ENCODE peak calls at places on chromosomes 1 and 21, in seven cellular contexts. X, R, T, A, W, P and H are unnamed samples.

GRCh38 chr1:3477241-3478109 is 23.0 kb downstream of the ARHGEF16 start:
- DNase-seq in W (no peak), X (no peak), A (no peak), T (no peak), R (no peak), P (no peak), H (no peak)

GRCh38 chr1:177256153-177256814 is 85.5 kb downstream of the BRINP2 start:
- DNase-seq in R (peak; percentile 94), W (peak; percentile 74), A (peak; percentile 71), P (peak; percentile 77), T (peak; percentile 57), X (peak; percentile 77), H (peak; percentile 81)

GRCh38 chr1:67346982-67347381 is 39.3 kb downstream of the IL12RB2 start:
- DNase-seq in T (no peak), P (no peak), X (no peak), A (no peak), W (no peak), R (no peak), H (no peak)

GRCh38 chr1:24635195-24635843 is 7.8 kb upstream of the SRRM1 start:
- DNase-seq in R (peak; percentile 74), P (peak; percentile 81), A (peak; percentile 78), X (peak; percentile 76), T (peak; percentile 72), W (peak; percentile 72), H (no peak)

GRCh38 chr1:204493145-204493881 is 1.3 kb downstream of the PIK3C2B start:
- DNase-seq in P (peak; percentile 29), T (peak; percentile 39), A (no peak), W (peak; percentile 69), R (peak; percentile 67), X (peak; percentile 57), H (no peak)

GRCh38 chr1:206734499-206735142 is 36.0 kb upstream of the IL19 start:
- DNase-seq in R (peak; percentile 38), T (peak; percentile 47), X (peak; percentile 77), A (peak; percentile 37), W (peak; percentile 44), P (peak; percentile 68), H (peak; percentile 88)

GRCh38 chr1:6460349-6461236 is 5.4 kb downstream of the TNFRSF25 start:
- DNase-seq in T (no peak), W (no peak), X (no peak), A (no peak), R (no peak), P (no peak), H (no peak)

GRCh38 chr21:21111309-21111920 is 113.2 kb downstream of the NCAM2 start:
- DNase-seq in X (no peak), A (no peak), W (no peak), P (no peak), T (no peak), R (no peak), H (peak; percentile 77)